ENCODE peak calls at places on chromosomes 6 and 20, in six cellular contexts. O is HL-60; A is GM10248; P is GM06990; T is endothelial cell; K is CD8-positive, alpha-beta T cell. U is an unnamed sample.

GRCh38 chr20:52830598-52830997 is 141.6 kb upstream of the TSHZ2 start:
- DNase-seq in K (no peak), A (no peak), T (no peak), P (no peak), O (no peak), U (no peak)

GRCh38 chr20:10929023-10929422 is 255.2 kb upstream of the JAG1 start:
- DNase-seq in K (no peak), O (no peak), A (no peak), T (no peak), P (no peak), U (no peak)

GRCh38 chr20:58850693-58851174 is at the start of gene GNAS-AS1:
- DNase-seq in K (peak), O (no peak), P (peak), T (peak), A (peak), U (peak)

GRCh38 chr6:27791182-27791939 is 120.8 kb downstream of the OR2B2 start:
- DNase-seq in O (peak), K (no peak), T (peak), A (peak), P (peak), U (peak)

GRCh38 chr6:159727717-159728440 is 573 bp downstream of the WTAP start:
- DNase-seq in K (peak), P (no peak), T (peak), A (peak), O (peak), U (no peak)

GRCh38 chr20:17648782-17649730 is 33.0 kb downstream of the RRBP1 start:
- DNase-seq in O (peak), T (peak), A (peak), K (peak), P (no peak), U (no peak)

GRCh38 chr6:130624046-130624445 is 203.2 kb upstream of the SMLR1 start:
- DNase-seq in P (peak), A (no peak), O (no peak), T (no peak), K (no peak), U (no peak)

GRCh38 chr20:34663213-34663943 is 13.5 kb downstream of the PIGU start:
- DNase-seq in A (no peak), P (no peak), K (no peak), T (no peak), O (no peak), U (no peak)

GRCh38 chr6:3232017-3232838 is 4.8 kb upstream of the TUBB2B start:
- DNase-seq in T (no peak), P (no peak), K (no peak), O (no peak), A (no peak), U (no peak)

GRCh38 chr6:96089173-96089572 is 73.4 kb downstream of the FUT9 start:
- DNase-seq in A (no peak), T (peak), O (no peak), K (no peak), P (no peak), U (peak)

GRCh38 chr20:59771506-59772372 is 161.7 kb downstream of the SYCP2 start:
- DNase-seq in O (no peak), A (no peak), P (no peak), K (no peak), T (no peak), U (no peak)

GRCh38 chr6:10558575-10558974 is 37.4 kb downstream of the GCNT2 start:
- DNase-seq in P (no peak), K (no peak), T (peak), O (no peak), A (no peak), U (no peak)

GRCh38 chr6:32075781-32076494 is 33.2 kb downstream of the TNXB start:
- DNase-seq in P (no peak), K (no peak), O (no peak), T (no peak), A (no peak), U (no peak)

GRCh38 chr6:30759575-30760239 is 15.4 kb upstream of the IER3 start:
- DNase-seq in P (peak), O (no peak), T (no peak), A (no peak), K (no peak), U (no peak)

GRCh38 chr6:82894653-82895259 is 170.9 kb downstream of the UBE3D start:
- DNase-seq in A (no peak), O (no peak), P (no peak), T (no peak), K (no peak), U (no peak)

GRCh38 chr20:45008521-45009049 is 42.3 kb downstream of the STK4 start:
- DNase-seq in K (no peak), O (no peak), A (no peak), P (no peak), T (no peak), U (no peak)

GRCh38 chr20:39676857-39677351 is 714.8 kb downstream of the DHX35 start:
- DNase-seq in O (no peak), T (no peak), A (peak), K (no peak), P (no peak), U (no peak)

GRCh38 chr6:160015778-160016684 is 47.1 kb downstream of the IGF2R start:
- DNase-seq in T (no peak), O (no peak), K (peak), A (no peak), P (no peak), U (no peak)

GRCh38 chr6:44011350-44011925 is 115.8 kb downstream of the MRPL14 start:
- DNase-seq in A (no peak), K (no peak), T (no peak), O (no peak), P (no peak), U (no peak)

GRCh38 chr20:36399147-36399968 is 93.2 kb downstream of the DLGAP4 start:
- DNase-seq in O (peak), A (peak), T (peak), P (no peak), K (peak), U (peak)

GRCh38 chr20:14617123-14617522 is 279.7 kb upstream of the FLRT3 start:
- DNase-seq in O (no peak), P (no peak), K (no peak), T (no peak), A (no peak), U (no peak)

GRCh38 chr6:170081556-170081955 is 209.3 kb downstream of the DLL1 start:
- DNase-seq in P (no peak), O (no peak), A (no peak), K (no peak), T (no peak), U (no peak)

GRCh38 chr20:25274891-25275812 is 27.3 kb downstream of the PYGB start:
- DNase-seq in T (no peak), A (no peak), O (no peak), K (no peak), P (no peak), U (no peak)
- TF ChIP-seq CTCF in T (no peak), A (no peak), O (no peak), K (no peak), P (no peak), U (no peak)

GRCh38 chr6:42936398-42936797 is 7.1 kb downstream of the CNPY3 start:
- DNase-seq in T (no peak), A (no peak), K (no peak), P (no peak), O (no peak), U (no peak)

GRCh38 chr6:42937548-42938427 is 8.5 kb downstream of the CNPY3 start:
- DNase-seq in A (no peak), K (no peak), P (no peak), O (no peak), T (no peak), U (no peak)

GRCh38 chr6:42932412-42932811 is 3.1 kb downstream of the CNPY3 start:
- DNase-seq in K (no peak), A (no peak), O (no peak), T (no peak), P (no peak), U (no peak)

GRCh38 chr6:42933195-42933594 is 3.9 kb downstream of the CNPY3 start:
- DNase-seq in P (no peak), O (peak), T (no peak), A (no peak), K (no peak), U (no peak)

GRCh38 chr6:42935322-42935721 is 6.0 kb downstream of the CNPY3 start:
- DNase-seq in T (no peak), P (no peak), O (peak), A (peak), K (no peak), U (no peak)
- TF ChIP-seq CTCF in T (no peak), P (no peak), O (no peak), A (no peak), K (no peak), U (no peak)

GRCh38 chr6:127462391-127462790 is 3.2 kb upstream of the KIAA0408 start:
- DNase-seq in O (no peak), A (no peak), T (no peak), P (no peak), K (no peak), U (no peak)
- TF ChIP-seq CTCF in O (no peak), A (no peak), T (no peak), P (no peak), K (no peak), U (no peak)

GRCh38 chr20:32672315-32672981 is 1.3 kb downstream of the C20orf203 start:
- DNase-seq in T (no peak), A (peak), K (no peak), O (peak), P (no peak), U (no peak)

GRCh38 chr20:32675223-32675975 is 1.7 kb upstream of the C20orf203 start:
- DNase-seq in K (no peak), P (no peak), O (no peak), A (no peak), T (no peak), U (no peak)

GRCh38 chr20:32674362-32674789 is 635 bp upstream of the C20orf203 start:
- DNase-seq in K (peak), O (peak), A (peak), T (peak), P (no peak), U (peak)

GRCh38 chr20:32670773-32671455 is 2.8 kb downstream of the C20orf203 start:
- DNase-seq in A (no peak), T (no peak), P (no peak), O (no peak), K (no peak), U (no peak)

DNA sequence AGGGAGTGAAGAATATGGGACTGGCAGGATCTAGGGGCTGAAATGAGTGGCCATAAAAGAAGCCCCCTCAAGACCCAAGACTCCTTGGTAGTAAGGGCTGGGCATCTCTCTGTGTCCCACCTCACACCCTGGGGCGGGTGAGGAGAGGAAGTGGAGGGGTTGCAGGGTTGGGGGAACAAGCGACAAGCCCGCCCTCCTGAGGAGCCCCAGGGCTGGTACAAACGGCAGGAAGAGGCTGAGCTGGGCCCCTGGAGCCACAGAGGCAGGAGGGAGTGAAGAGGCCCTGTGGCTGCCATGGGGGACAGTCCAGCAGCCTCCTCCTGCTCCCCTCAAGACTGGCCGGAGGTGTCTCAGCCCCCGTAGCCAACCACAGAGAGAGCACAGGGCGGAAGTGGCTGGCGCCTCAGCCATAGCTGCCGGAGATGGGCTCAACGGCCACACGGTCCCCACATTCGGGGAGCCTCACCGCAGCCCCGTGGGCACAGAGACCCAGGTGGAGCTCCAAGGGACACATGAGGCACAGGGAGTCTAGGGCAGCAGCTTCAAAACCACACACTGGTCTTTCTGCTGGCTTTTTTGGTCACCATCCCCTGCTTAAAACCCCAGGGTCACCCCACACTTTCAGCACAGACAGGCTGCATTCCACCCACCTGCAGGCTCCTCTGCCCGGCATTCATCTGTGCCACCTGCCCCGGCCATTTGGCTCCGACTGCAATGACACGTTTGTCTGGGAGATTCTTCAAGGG is 586 bp downstream of the C20orf203 start:
- DNase-seq in A (peak), K (peak), T (no peak), O (peak), P (peak), U (no peak)
- TF ChIP-seq CTCF in A (no peak), K (no peak), T (no peak), O (no peak), P (no peak), U (no peak)

GRCh38 chr6:137162692-137163303 is 10.6 kb downstream of the IL22RA2 start:
- DNase-seq in P (no peak), K (no peak), O (no peak), T (no peak), A (no peak), U (no peak)
- TF ChIP-seq CTCF in P (no peak), K (no peak), O (no peak), T (no peak), A (no peak), U (no peak)

DNA sequence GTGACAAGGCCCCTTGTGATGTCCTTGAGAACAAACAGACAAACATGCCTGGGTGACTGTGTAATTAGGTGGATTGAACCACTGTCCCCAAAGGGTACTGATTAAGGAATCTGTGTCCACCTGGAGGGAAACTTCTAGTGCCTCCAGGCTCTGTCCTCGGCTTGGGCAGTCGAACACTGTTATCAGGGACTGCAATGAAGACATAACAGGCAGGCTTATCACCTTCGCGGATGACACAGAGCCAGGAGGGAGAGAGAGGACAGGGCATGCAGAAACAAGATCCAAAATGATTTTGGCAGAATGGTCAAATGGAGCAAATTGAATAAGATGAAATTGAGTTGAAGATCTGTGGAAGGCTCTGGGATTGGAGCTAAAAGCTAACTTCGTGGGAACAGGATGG is 60.9 kb upstream of the ZFAND3 start:
- DNase-seq in T (no peak), A (no peak), O (no peak), K (no peak), P (no peak), U (no peak)
- TF ChIP-seq CTCF in T (no peak), A (no peak), O (no peak), K (no peak), P (no peak), U (no peak)

GRCh38 chr6:42818878-42819277 is 37.0 kb downstream of the BICRAL start:
- DNase-seq in K (no peak), P (no peak), A (no peak), T (no peak), O (no peak), U (no peak)

GRCh38 chr6:42820509-42821340 is 38.9 kb downstream of the BICRAL start:
- DNase-seq in A (no peak), K (no peak), O (no peak), T (no peak), P (no peak), U (no peak)

GRCh38 chr6:42821341-42821668 is 39.5 kb downstream of the BICRAL start:
- DNase-seq in P (no peak), T (no peak), A (no peak), K (no peak), O (no peak), U (no peak)

GRCh38 chr6:42821846-42822245 is 40.0 kb downstream of the BICRAL start:
- DNase-seq in K (no peak), A (no peak), P (no peak), O (no peak), T (no peak), U (no peak)

DNA sequence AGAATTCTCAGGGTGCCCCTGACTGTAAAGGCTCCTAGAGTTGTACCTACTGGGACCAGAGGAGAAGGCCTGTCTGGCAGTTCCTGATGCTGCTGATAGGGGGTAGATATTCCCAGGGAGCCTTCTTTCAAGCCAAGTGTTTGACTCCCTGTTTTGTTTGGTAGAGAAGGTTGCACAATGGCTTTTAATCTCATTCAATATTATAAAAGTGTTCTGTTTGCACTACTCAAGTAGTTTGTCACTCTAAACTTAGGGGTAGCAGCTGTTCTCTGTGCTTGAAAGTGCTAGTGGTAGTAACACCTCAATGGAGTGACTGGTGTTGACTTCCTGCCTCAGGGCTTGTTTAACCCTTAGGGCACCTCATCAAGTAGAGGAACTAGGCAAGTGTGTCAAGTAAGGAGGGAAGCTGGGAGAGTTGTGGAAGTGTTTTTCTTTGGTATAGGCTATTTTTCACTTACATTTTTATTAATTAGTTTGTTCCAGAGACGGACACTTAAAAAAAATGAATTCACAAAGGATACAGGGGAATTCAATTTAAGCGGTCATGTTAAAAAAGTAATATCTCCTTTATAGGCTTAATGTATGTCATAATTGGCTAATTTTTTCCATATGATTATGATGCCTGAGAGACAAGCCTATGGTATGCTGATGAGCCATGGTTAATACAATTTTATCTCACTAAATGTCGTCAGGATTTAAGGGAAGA is 38.1 kb downstream of the BICRAL start:
- DNase-seq in T (no peak), A (no peak), O (no peak), K (peak), P (no peak), U (no peak)
- TF ChIP-seq CTCF in T (no peak), A (no peak), O (no peak), K (no peak), P (no peak), U (peak)

DNA sequence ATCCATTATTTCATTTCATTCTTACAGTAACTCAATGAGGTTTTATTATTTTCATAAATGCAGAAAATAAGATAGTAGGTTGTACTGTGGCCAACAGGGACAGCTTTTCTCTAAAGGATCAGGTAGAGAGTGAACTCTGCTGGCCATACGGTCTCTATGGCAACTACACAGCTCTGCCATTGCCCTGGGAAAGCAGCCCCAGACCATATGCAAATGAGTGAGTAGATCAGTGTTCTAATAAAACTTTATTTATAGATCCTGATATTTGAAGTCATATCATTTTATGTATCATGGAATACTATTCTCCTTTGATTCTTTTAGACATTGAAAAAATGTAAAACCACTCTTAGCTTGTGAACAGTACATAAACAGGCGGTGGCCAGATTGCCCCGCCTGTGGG is 192.5 kb upstream of the RREB1 start:
- DNase-seq in A (no peak), P (no peak), T (no peak), K (no peak), O (peak), U (no peak)
- TF ChIP-seq CTCF in A (no peak), P (no peak), T (no peak), K (no peak), O (no peak), U (no peak)

DNA sequence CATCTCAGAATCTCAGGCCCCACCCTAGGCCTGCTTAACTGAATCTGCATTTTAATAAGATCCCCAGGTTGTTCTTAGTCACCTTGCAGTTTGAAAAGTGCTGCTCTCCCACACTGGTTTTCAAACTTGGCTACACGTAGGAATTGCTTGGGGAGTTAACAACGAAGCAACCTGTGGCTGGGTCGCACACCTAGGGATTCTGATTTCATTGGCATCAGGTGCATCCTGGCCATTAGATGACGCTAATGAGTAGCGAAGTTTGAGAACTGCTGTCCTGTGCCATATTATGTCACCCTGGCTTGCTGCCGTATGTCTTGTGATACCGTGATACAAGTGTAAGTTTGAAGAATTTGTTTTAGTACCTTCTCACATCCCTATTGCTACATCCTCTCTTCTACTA is 28.2 kb upstream of the FUCA2 start:
- DNase-seq in T (no peak), A (no peak), K (no peak), O (no peak), P (no peak), U (no peak)
- TF ChIP-seq CTCF in T (no peak), A (no peak), K (no peak), O (no peak), P (no peak), U (no peak)

U was measured in neural crest cell.